ENCODE peak calls at places on chromosomes 1 and 21, in seven cellular contexts. One of them, this sample, is unnamed.

GRCh38 chr1:69671363-69672010 is 103.8 kb downstream of the LRRC7 start:
- DNase-seq in GM04504: no peak
- DNase-seq in cardiac fibroblast: no peak
- DNase-seq in NCI-H510A treated with DMSO at 0.1 percent for 48 hours: peak
- DNase-seq in globus pallidus: peak
- DNase-seq in activated T-helper 1 cell treated with Interleukin-2 at 50 U/mL for 16 hours: no peak
- DNase-seq in NCI-H446: peak
- DNase-seq in this sample: no peak

GRCh38 chr1:8985915-8986813 is 40.1 kb downstream of the SLC2A7 start:
- DNase-seq in NCI-H446: peak
- DNase-seq in GM04504: peak
- DNase-seq in NCI-H510A treated with DMSO at 0.1 percent for 48 hours: no peak
- DNase-seq in globus pallidus: peak
- DNase-seq in cardiac fibroblast: peak
- DNase-seq in activated T-helper 1 cell treated with Interleukin-2 at 50 U/mL for 16 hours: no peak
- DNase-seq in this sample: peak

GRCh38 chr1:115324649-115325420 is 13.2 kb downstream of the NGF start:
- DNase-seq in globus pallidus: no peak
- DNase-seq in GM04504: no peak
- DNase-seq in activated T-helper 1 cell treated with Interleukin-2 at 50 U/mL for 16 hours: no peak
- DNase-seq in NCI-H510A treated with DMSO at 0.1 percent for 48 hours: no peak
- DNase-seq in cardiac fibroblast: no peak
- DNase-seq in NCI-H446: no peak
- DNase-seq in this sample: no peak

GRCh38 chr1:226776975-226777374 is 37.9 kb upstream of the ITPKB start:
- DNase-seq in NCI-H510A treated with DMSO at 0.1 percent for 48 hours: no peak
- DNase-seq in NCI-H446: no peak
- DNase-seq in globus pallidus: no peak
- DNase-seq in cardiac fibroblast: no peak
- DNase-seq in activated T-helper 1 cell treated with Interleukin-2 at 50 U/mL for 16 hours: no peak
- DNase-seq in GM04504: no peak
- DNase-seq in this sample: no peak

GRCh38 chr1:158180741-158181576 is at the start of gene CD1D:
- DNase-seq in GM04504: no peak
- DNase-seq in activated T-helper 1 cell treated with Interleukin-2 at 50 U/mL for 16 hours: no peak
- DNase-seq in globus pallidus: no peak
- DNase-seq in NCI-H510A treated with DMSO at 0.1 percent for 48 hours: peak
- DNase-seq in NCI-H446: no peak
- DNase-seq in cardiac fibroblast: peak
- DNase-seq in this sample: no peak

GRCh38 chr21:39022901-39023693 is 160.2 kb downstream of the PSMG1 start:
- DNase-seq in activated T-helper 1 cell treated with Interleukin-2 at 50 U/mL for 16 hours: no peak
- DNase-seq in NCI-H446: no peak
- DNase-seq in NCI-H510A treated with DMSO at 0.1 percent for 48 hours: no peak
- DNase-seq in cardiac fibroblast: peak
- DNase-seq in globus pallidus: no peak
- DNase-seq in GM04504: no peak
- DNase-seq in this sample: no peak

GRCh38 chr1:70674981-70675685 is 264.1 kb downstream of the CTH start:
- DNase-seq in GM04504: no peak
- DNase-seq in NCI-H446: no peak
- DNase-seq in cardiac fibroblast: no peak
- DNase-seq in globus pallidus: no peak
- DNase-seq in NCI-H510A treated with DMSO at 0.1 percent for 48 hours: no peak
- DNase-seq in activated T-helper 1 cell treated with Interleukin-2 at 50 U/mL for 16 hours: no peak
- DNase-seq in this sample: no peak

GRCh38 chr1:89953072-89953626 is 41.8 kb upstream of the ZNF326 start:
- DNase-seq in cardiac fibroblast: peak
- DNase-seq in NCI-H510A treated with DMSO at 0.1 percent for 48 hours: no peak
- DNase-seq in NCI-H446: no peak
- DNase-seq in globus pallidus: no peak
- DNase-seq in activated T-helper 1 cell treated with Interleukin-2 at 50 U/mL for 16 hours: peak
- DNase-seq in GM04504: peak
- DNase-seq in this sample: peak

GRCh38 chr1:209593747-209594146 is 10.2 kb downstream of the CAMK1G start:
- DNase-seq in NCI-H510A treated with DMSO at 0.1 percent for 48 hours: no peak
- DNase-seq in NCI-H446: no peak
- DNase-seq in globus pallidus: no peak
- DNase-seq in cardiac fibroblast: no peak
- DNase-seq in activated T-helper 1 cell treated with Interleukin-2 at 50 U/mL for 16 hours: no peak
- DNase-seq in GM04504: no peak
- DNase-seq in this sample: no peak

GRCh38 chr1:54228638-54229079 is 28.7 kb downstream of the MRPL37 start:
- DNase-seq in globus pallidus: no peak
- DNase-seq in NCI-H446: no peak
- DNase-seq in GM04504: no peak
- DNase-seq in NCI-H510A treated with DMSO at 0.1 percent for 48 hours: no peak
- DNase-seq in cardiac fibroblast: no peak
- DNase-seq in activated T-helper 1 cell treated with Interleukin-2 at 50 U/mL for 16 hours: no peak
- DNase-seq in this sample: no peak

GRCh38 chr1:11132571-11133293 is 33.1 kb upstream of the EXOSC10 start:
- DNase-seq in cardiac fibroblast: no peak
- DNase-seq in NCI-H446: no peak
- DNase-seq in globus pallidus: no peak
- DNase-seq in NCI-H510A treated with DMSO at 0.1 percent for 48 hours: peak
- DNase-seq in activated T-helper 1 cell treated with Interleukin-2 at 50 U/mL for 16 hours: no peak
- DNase-seq in GM04504: no peak
- DNase-seq in this sample: peak

GRCh38 chr1:18535391-18536210 is 54.9 kb downstream of the KLHDC7A start:
- DNase-seq in cardiac fibroblast: no peak
- DNase-seq in globus pallidus: no peak
- DNase-seq in GM04504: no peak
- DNase-seq in NCI-H446: no peak
- DNase-seq in NCI-H510A treated with DMSO at 0.1 percent for 48 hours: peak
- DNase-seq in activated T-helper 1 cell treated with Interleukin-2 at 50 U/mL for 16 hours: no peak
- DNase-seq in this sample: no peak

GRCh38 chr1:48203287-48203900 is 19.1 kb upstream of the SLC5A9 start:
- DNase-seq in GM04504: no peak
- DNase-seq in NCI-H446: no peak
- DNase-seq in activated T-helper 1 cell treated with Interleukin-2 at 50 U/mL for 16 hours: no peak
- DNase-seq in NCI-H510A treated with DMSO at 0.1 percent for 48 hours: peak
- DNase-seq in cardiac fibroblast: peak
- DNase-seq in globus pallidus: no peak
- DNase-seq in this sample: no peak

GRCh38 chr1:209220048-209220524 is 363.4 kb upstream of the CAMK1G start:
- DNase-seq in globus pallidus: peak
- DNase-seq in GM04504: no peak
- DNase-seq in NCI-H510A treated with DMSO at 0.1 percent for 48 hours: no peak
- DNase-seq in activated T-helper 1 cell treated with Interleukin-2 at 50 U/mL for 16 hours: no peak
- DNase-seq in NCI-H446: no peak
- DNase-seq in cardiac fibroblast: no peak
- DNase-seq in this sample: no peak

GRCh38 chr1:96096138-96097011 is 625.2 kb upstream of the PTBP2 start:
- DNase-seq in NCI-H510A treated with DMSO at 0.1 percent for 48 hours: no peak
- DNase-seq in cardiac fibroblast: no peak
- DNase-seq in activated T-helper 1 cell treated with Interleukin-2 at 50 U/mL for 16 hours: no peak
- DNase-seq in NCI-H446: no peak
- DNase-seq in globus pallidus: no peak
- DNase-seq in GM04504: no peak
- DNase-seq in this sample: no peak

GRCh38 chr1:179061360-179062282 is 20.2 kb upstream of the TOR3A start:
- DNase-seq in GM04504: no peak
- DNase-seq in cardiac fibroblast: no peak
- DNase-seq in globus pallidus: no peak
- DNase-seq in activated T-helper 1 cell treated with Interleukin-2 at 50 U/mL for 16 hours: no peak
- DNase-seq in NCI-H510A treated with DMSO at 0.1 percent for 48 hours: no peak
- DNase-seq in NCI-H446: no peak
- DNase-seq in this sample: no peak

GRCh38 chr1:229349463-229350385 is 6.9 kb upstream of the CCSAP start:
- DNase-seq in GM04504: no peak
- DNase-seq in NCI-H446: no peak
- DNase-seq in activated T-helper 1 cell treated with Interleukin-2 at 50 U/mL for 16 hours: no peak
- DNase-seq in NCI-H510A treated with DMSO at 0.1 percent for 48 hours: no peak
- DNase-seq in cardiac fibroblast: no peak
- DNase-seq in globus pallidus: no peak
- DNase-seq in this sample: no peak

GRCh38 chr1:216900116-216900620 is 176.9 kb upstream of the ESRRG start:
- DNase-seq in cardiac fibroblast: no peak
- DNase-seq in NCI-H446: no peak
- DNase-seq in globus pallidus: no peak
- DNase-seq in GM04504: no peak
- DNase-seq in activated T-helper 1 cell treated with Interleukin-2 at 50 U/mL for 16 hours: no peak
- DNase-seq in NCI-H510A treated with DMSO at 0.1 percent for 48 hours: no peak
- DNase-seq in this sample: no peak

GRCh38 chr21:34580181-34580700 is 34.7 kb downstream of the RCAN1 start:
- DNase-seq in cardiac fibroblast: no peak
- DNase-seq in NCI-H446: no peak
- DNase-seq in globus pallidus: no peak
- DNase-seq in GM04504: no peak
- DNase-seq in NCI-H510A treated with DMSO at 0.1 percent for 48 hours: peak
- DNase-seq in activated T-helper 1 cell treated with Interleukin-2 at 50 U/mL for 16 hours: no peak
- DNase-seq in this sample: peak

GRCh38 chr1:99674665-99675064 is 28.8 kb downstream of the PALMD start:
- DNase-seq in NCI-H446: no peak
- DNase-seq in globus pallidus: no peak
- DNase-seq in activated T-helper 1 cell treated with Interleukin-2 at 50 U/mL for 16 hours: no peak
- DNase-seq in GM04504: no peak
- DNase-seq in cardiac fibroblast: no peak
- DNase-seq in NCI-H510A treated with DMSO at 0.1 percent for 48 hours: peak
- DNase-seq in this sample: no peak

GRCh38 chr1:231310391-231310934 is 27.2 kb downstream of the EXOC8 start:
- DNase-seq in GM04504: no peak
- DNase-seq in globus pallidus: no peak
- DNase-seq in NCI-H446: no peak
- DNase-seq in NCI-H510A treated with DMSO at 0.1 percent for 48 hours: no peak
- DNase-seq in cardiac fibroblast: no peak
- DNase-seq in activated T-helper 1 cell treated with Interleukin-2 at 50 U/mL for 16 hours: no peak
- DNase-seq in this sample: no peak

GRCh38 chr1:184535191-184535970 is 148.6 kb downstream of the C1orf21 start:
- DNase-seq in GM04504: peak
- DNase-seq in cardiac fibroblast: peak
- DNase-seq in globus pallidus: no peak
- DNase-seq in NCI-H510A treated with DMSO at 0.1 percent for 48 hours: no peak
- DNase-seq in activated T-helper 1 cell treated with Interleukin-2 at 50 U/mL for 16 hours: no peak
- DNase-seq in NCI-H446: no peak
- DNase-seq in this sample: peak

GRCh38 chr1:173009597-173009996 is 41.1 kb downstream of the TNFSF18 start:
- DNase-seq in cardiac fibroblast: no peak
- DNase-seq in activated T-helper 1 cell treated with Interleukin-2 at 50 U/mL for 16 hours: no peak
- DNase-seq in NCI-H510A treated with DMSO at 0.1 percent for 48 hours: no peak
- DNase-seq in globus pallidus: peak
- DNase-seq in GM04504: no peak
- DNase-seq in NCI-H446: no peak
- DNase-seq in this sample: no peak

GRCh38 chr1:196466656-196467055 is 141.6 kb downstream of the KCNT2 start:
- DNase-seq in cardiac fibroblast: peak
- DNase-seq in GM04504: no peak
- DNase-seq in globus pallidus: no peak
- DNase-seq in NCI-H510A treated with DMSO at 0.1 percent for 48 hours: no peak
- DNase-seq in activated T-helper 1 cell treated with Interleukin-2 at 50 U/mL for 16 hours: no peak
- DNase-seq in NCI-H446: no peak
- DNase-seq in this sample: peak

GRCh38 chr1:48026275-48026674 is 29.1 kb upstream of the TRABD2B start:
- DNase-seq in activated T-helper 1 cell treated with Interleukin-2 at 50 U/mL for 16 hours: no peak
- DNase-seq in globus pallidus: no peak
- DNase-seq in cardiac fibroblast: peak
- DNase-seq in NCI-H446: no peak
- DNase-seq in GM04504: no peak
- DNase-seq in NCI-H510A treated with DMSO at 0.1 percent for 48 hours: no peak
- DNase-seq in this sample: peak

GRCh38 chr1:59360170-59360569 is 63.3 kb downstream of the FGGY start:
- DNase-seq in globus pallidus: no peak
- DNase-seq in NCI-H446: no peak
- DNase-seq in NCI-H510A treated with DMSO at 0.1 percent for 48 hours: no peak
- DNase-seq in GM04504: peak
- DNase-seq in activated T-helper 1 cell treated with Interleukin-2 at 50 U/mL for 16 hours: no peak
- DNase-seq in cardiac fibroblast: peak
- DNase-seq in this sample: peak

GRCh38 chr1:200415693-200416593 is 6.1 kb upstream of the ZNF281 start:
- DNase-seq in globus pallidus: no peak
- DNase-seq in cardiac fibroblast: peak
- DNase-seq in NCI-H446: no peak
- DNase-seq in activated T-helper 1 cell treated with Interleukin-2 at 50 U/mL for 16 hours: no peak
- DNase-seq in GM04504: peak
- DNase-seq in NCI-H510A treated with DMSO at 0.1 percent for 48 hours: no peak
- DNase-seq in this sample: peak

GRCh38 chr1:40855513-40855912 is 6.7 kb downstream of the CITED4 start:
- DNase-seq in globus pallidus: no peak
- DNase-seq in NCI-H510A treated with DMSO at 0.1 percent for 48 hours: no peak
- DNase-seq in NCI-H446: no peak
- DNase-seq in activated T-helper 1 cell treated with Interleukin-2 at 50 U/mL for 16 hours: no peak
- DNase-seq in cardiac fibroblast: no peak
- DNase-seq in GM04504: no peak
- DNase-seq in this sample: no peak

GRCh38 chr21:16117851-16118592 is 388.2 kb downstream of the USP25 start:
- DNase-seq in globus pallidus: no peak
- DNase-seq in GM04504: peak
- DNase-seq in NCI-H446: peak
- DNase-seq in activated T-helper 1 cell treated with Interleukin-2 at 50 U/mL for 16 hours: no peak
- DNase-seq in NCI-H510A treated with DMSO at 0.1 percent for 48 hours: no peak
- DNase-seq in cardiac fibroblast: peak
- DNase-seq in this sample: peak

GRCh38 chr1:4367230-4367629 is 287.2 kb upstream of the AJAP1 start:
- DNase-seq in NCI-H510A treated with DMSO at 0.1 percent for 48 hours: no peak
- DNase-seq in globus pallidus: no peak
- DNase-seq in activated T-helper 1 cell treated with Interleukin-2 at 50 U/mL for 16 hours: no peak
- DNase-seq in NCI-H446: no peak
- DNase-seq in cardiac fibroblast: no peak
- DNase-seq in GM04504: no peak
- DNase-seq in this sample: no peak

GRCh38 chr1:90926971-90927370 is 94.9 kb downstream of the ZNF644 start:
- DNase-seq in activated T-helper 1 cell treated with Interleukin-2 at 50 U/mL for 16 hours: no peak
- DNase-seq in globus pallidus: no peak
- DNase-seq in NCI-H446: no peak
- DNase-seq in NCI-H510A treated with DMSO at 0.1 percent for 48 hours: no peak
- DNase-seq in cardiac fibroblast: no peak
- DNase-seq in GM04504: no peak
- DNase-seq in this sample: no peak

GRCh38 chr1:21289700-21290545 is at the start of gene ECE1:
- DNase-seq in activated T-helper 1 cell treated with Interleukin-2 at 50 U/mL for 16 hours: peak
- DNase-seq in cardiac fibroblast: no peak
- DNase-seq in NCI-H446: no peak
- DNase-seq in globus pallidus: no peak
- DNase-seq in GM04504: no peak
- DNase-seq in NCI-H510A treated with DMSO at 0.1 percent for 48 hours: no peak
- DNase-seq in this sample: peak

GRCh38 chr1:46687095-46687659 is 15.5 kb downstream of the TEX38 start:
- DNase-seq in activated T-helper 1 cell treated with Interleukin-2 at 50 U/mL for 16 hours: no peak
- DNase-seq in globus pallidus: no peak
- DNase-seq in NCI-H446: peak
- DNase-seq in GM04504: peak
- DNase-seq in NCI-H510A treated with DMSO at 0.1 percent for 48 hours: no peak
- DNase-seq in cardiac fibroblast: peak
- DNase-seq in this sample: peak

GRCh38 chr1:230028602-230029223 is 38.3 kb upstream of the GALNT2 start:
- DNase-seq in NCI-H446: no peak
- DNase-seq in cardiac fibroblast: no peak
- DNase-seq in globus pallidus: no peak
- DNase-seq in activated T-helper 1 cell treated with Interleukin-2 at 50 U/mL for 16 hours: no peak
- DNase-seq in GM04504: no peak
- DNase-seq in NCI-H510A treated with DMSO at 0.1 percent for 48 hours: peak
- DNase-seq in this sample: no peak

GRCh38 chr1:54859687-54860391 is 27.2 kb downstream of the DHCR24 start:
- DNase-seq in NCI-H510A treated with DMSO at 0.1 percent for 48 hours: no peak
- DNase-seq in cardiac fibroblast: no peak
- DNase-seq in activated T-helper 1 cell treated with Interleukin-2 at 50 U/mL for 16 hours: no peak
- DNase-seq in NCI-H446: no peak
- DNase-seq in GM04504: no peak
- DNase-seq in globus pallidus: no peak
- DNase-seq in this sample: no peak